ENCODE peak calls at places on chromosomes 4 and X, in four cellular contexts. A, S, V and E are unnamed samples.

GRCh38 chr4:168645933-168646768 is 149.3 kb downstream of the PALLD start:
- DNase-seq in A (no peak), S (no peak), V (no peak), E (no peak)

GRCh38 chr4:48127882-48128394 is 6.1 kb downstream of the TXK start:
- DNase-seq in A (peak), S (peak), V (peak), E (no peak)

GRCh38 chr4:150950657-150951056 is 64.4 kb downstream of the LRBA start:
- DNase-seq in A (no peak), S (no peak), V (no peak), E (no peak)

GRCh38 chr4:156972370-156972980 is 876 bp upstream of the PDGFC start:
- DNase-seq in A (no peak), S (no peak), V (peak), E (no peak)

GRCh38 chr4:82591592-82591991 is 29.8 kb upstream of the TMEM150C start:
- DNase-seq in A (no peak), S (no peak), V (no peak), E (no peak)

GRCh38 chrX:82813671-82814078 is 694.4 kb upstream of the POU3F4 start:
- DNase-seq in A (no peak), S (peak), V (peak), E (no peak)

GRCh38 chr4:88964450-88964849 is 92.5 kb downstream of the FAM13A start:
- DNase-seq in A (no peak), S (peak), V (peak), E (no peak)

GRCh38 chrX:32673193-32673592 is 538.2 kb downstream of the DMD start:
- DNase-seq in A (no peak), S (no peak), V (peak), E (no peak)

GRCh38 chrX:129529685-129530281 is 6.5 kb upstream of the SMARCA1 start:
- DNase-seq in A (no peak), S (no peak), V (peak), E (no peak)

GRCh38 chr4:174058846-174059245 is 224.6 kb downstream of the FBXO8 start:
- DNase-seq in A (no peak), S (no peak), V (no peak), E (no peak)

GRCh38 chr4:119057417-119057816 is 78.2 kb upstream of the MYOZ2 start:
- DNase-seq in A (no peak), S (no peak), V (no peak), E (no peak)

GRCh38 chrX:146243071-146243470 is 425.4 kb downstream of the SLITRK2 start:
- DNase-seq in A (no peak), S (no peak), V (no peak), E (no peak)

GRCh38 chr4:82523179-82523578 is 38.6 kb downstream of the TMEM150C start:
- DNase-seq in A (no peak), S (no peak), V (no peak), E (no peak)

GRCh38 chr4:188387134-188387791 is 248.0 kb downstream of the TRIML1 start:
- DNase-seq in A (no peak), S (no peak), V (peak), E (no peak)

GRCh38 chr4:17657849-17658248 is 43.4 kb downstream of the MED28 start:
- DNase-seq in A (no peak), S (no peak), V (no peak), E (no peak)

GRCh38 chrX:37302569-37302968 is 46.6 kb upstream of the PRRG1 start:
- DNase-seq in A (no peak), S (no peak), V (peak), E (no peak)

GRCh38 chrX:134158821-134159512 is 78.0 kb upstream of the CCDC160 start:
- DNase-seq in A (no peak), S (no peak), V (no peak), E (no peak)

GRCh38 chr4:9996319-9997110 is 24.8 kb downstream of the SLC2A9 start:
- DNase-seq in A (no peak), S (no peak), V (peak), E (no peak)

GRCh38 chrX:97845451-97845850 is 961.7 kb downstream of the RPA4 start:
- DNase-seq in A (no peak), S (no peak), V (no peak), E (no peak)

GRCh38 chrX:19595036-19595435 is 79.7 kb upstream of the MAP3K15 start:
- DNase-seq in A (no peak), S (no peak), V (no peak), E (no peak)

GRCh38 chrX:97267916-97268680 is 384.4 kb downstream of the RPA4 start:
- DNase-seq in A (no peak), S (no peak), V (peak), E (no peak)

GRCh38 chr4:55880652-55881280 is 27.3 kb downstream of the EXOC1 start:
- DNase-seq in A (no peak), S (no peak), V (no peak), E (no peak)

GRCh38 chrX:134374294-134374693 is 85.7 kb upstream of the HPRT1 start:
- DNase-seq in A (no peak), S (no peak), V (no peak), E (no peak)

GRCh38 chrX:6777211-6778002 is 242.5 kb upstream of the VCX3A start:
- DNase-seq in A (no peak), S (no peak), V (no peak), E (no peak)

GRCh38 chrX:34559325-34559724 is 97.8 kb downstream of the TMEM47 start:
- DNase-seq in A (no peak), S (no peak), V (peak), E (no peak)

GRCh38 chr4:39324446-39324845 is 41.7 kb downstream of the RFC1 start:
- DNase-seq in A (no peak), S (no peak), V (no peak), E (no peak)

GRCh38 chrX:39936886-39937770 is 160.6 kb downstream of the BCOR start:
- DNase-seq in A (no peak), S (no peak), V (no peak), E (no peak)

GRCh38 chrX:29044802-29045201 is 457.6 kb downstream of the IL1RAPL1 start:
- DNase-seq in A (no peak), S (no peak), V (peak), E (no peak)

GRCh38 chrX:109826954-109827708 is 94.1 kb upstream of the ACSL4 start:
- DNase-seq in A (no peak), S (peak), V (peak), E (no peak)

GRCh38 chr4:1638272-1638598 is 45.9 kb downstream of the FAM53A start:
- DNase-seq in A (no peak), S (no peak), V (no peak), E (no peak)

GRCh38 chr4:153713840-153714239 is 29.8 kb downstream of the TLR2 start:
- DNase-seq in A (no peak), S (no peak), V (peak), E (no peak)

GRCh38 chrX:96389314-96390048 is 295.2 kb upstream of the DIAPH2 start:
- DNase-seq in A (no peak), S (no peak), V (peak), E (no peak)

DNA sequence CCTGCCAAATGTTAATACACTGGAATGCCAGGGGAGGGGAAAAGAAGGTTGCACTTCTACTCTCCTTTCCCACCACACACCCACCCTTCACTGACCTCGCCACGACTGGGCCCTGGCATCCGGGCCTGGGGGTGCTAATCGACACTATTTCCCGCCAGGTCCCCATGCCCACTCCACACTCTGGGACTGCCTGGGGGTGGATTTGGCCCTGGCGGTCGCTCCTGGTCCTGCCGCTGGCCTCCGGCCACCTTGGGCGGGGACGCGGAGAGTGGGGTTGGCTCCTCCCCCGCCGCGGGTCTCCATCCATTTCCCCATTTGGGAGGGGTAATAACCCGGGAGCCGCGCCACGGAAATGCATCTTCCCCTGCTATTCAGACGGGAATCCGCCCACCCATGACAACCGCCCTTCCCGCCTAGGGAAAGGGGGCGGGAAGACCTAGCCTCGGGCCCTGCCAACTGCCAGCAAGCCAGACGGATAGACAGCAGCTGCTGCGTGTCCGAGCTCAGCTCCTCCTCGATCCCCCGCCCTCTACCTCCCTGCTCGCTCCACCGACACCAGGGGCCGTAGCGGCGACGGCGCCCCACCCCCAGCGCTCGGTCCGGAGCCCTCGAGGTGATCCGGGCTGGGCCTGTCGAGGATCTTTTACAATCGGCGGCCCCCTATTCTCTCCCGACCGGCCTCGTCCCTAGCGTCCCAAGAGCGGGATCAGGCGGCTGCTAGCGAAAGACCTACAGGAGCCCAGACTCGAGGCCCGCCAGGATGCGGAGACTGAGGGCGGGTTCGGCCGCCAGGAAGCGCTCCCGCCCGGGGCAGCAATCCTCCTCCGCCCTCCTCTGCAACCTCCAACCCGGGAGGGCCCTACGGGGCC is 78.0 kb downstream of the RLIM start:
- DNase-seq in A (peak), S (peak), V (peak), E (peak)
- TF ChIP-seq CTCF in A (peak), S (no peak), V (peak), E (peak)

GRCh38 chr4:42646999-42647541 is 9.8 kb downstream of the ATP8A1 start:
- DNase-seq in A (no peak), S (no peak), V (no peak), E (no peak)
- TF ChIP-seq CTCF in A (no peak), S (no peak), V (no peak), E (no peak)

GRCh38 chrX:42715689-42716022 is 62.3 kb downstream of the PPP1R2C start:
- DNase-seq in A (no peak), S (no peak), V (no peak), E (no peak)
- TF ChIP-seq CTCF in A (no peak), S (no peak), V (no peak), E (no peak)

DNA sequence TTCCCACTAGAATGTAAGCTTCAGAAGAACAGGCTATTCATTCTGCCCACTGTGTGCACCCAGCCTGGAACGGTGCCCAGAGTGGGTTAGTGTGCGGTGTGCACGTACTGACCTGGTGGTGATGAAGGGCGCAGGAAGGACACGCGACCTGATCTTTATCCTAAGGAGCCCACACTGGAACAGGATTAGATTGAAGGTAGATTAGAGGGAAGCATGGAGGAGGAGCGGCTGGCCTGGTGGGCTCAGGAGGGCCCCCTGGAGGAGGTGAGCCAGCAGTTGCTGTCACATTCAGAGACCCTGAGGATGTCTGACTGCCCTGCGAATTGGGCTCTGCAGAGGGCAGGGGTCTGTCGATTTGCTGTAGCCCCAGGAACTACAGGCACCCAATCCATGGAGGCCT is 73.1 kb downstream of the HTRA3 start:
- DNase-seq in A (no peak), S (no peak), V (no peak), E (no peak)
- TF ChIP-seq CTCF in A (no peak), S (no peak), V (peak), E (no peak)

GRCh38 chrX:76126851-76127250 is 46.0 kb upstream of the PBDC1 start:
- DNase-seq in A (no peak), S (no peak), V (no peak), E (no peak)

DNA sequence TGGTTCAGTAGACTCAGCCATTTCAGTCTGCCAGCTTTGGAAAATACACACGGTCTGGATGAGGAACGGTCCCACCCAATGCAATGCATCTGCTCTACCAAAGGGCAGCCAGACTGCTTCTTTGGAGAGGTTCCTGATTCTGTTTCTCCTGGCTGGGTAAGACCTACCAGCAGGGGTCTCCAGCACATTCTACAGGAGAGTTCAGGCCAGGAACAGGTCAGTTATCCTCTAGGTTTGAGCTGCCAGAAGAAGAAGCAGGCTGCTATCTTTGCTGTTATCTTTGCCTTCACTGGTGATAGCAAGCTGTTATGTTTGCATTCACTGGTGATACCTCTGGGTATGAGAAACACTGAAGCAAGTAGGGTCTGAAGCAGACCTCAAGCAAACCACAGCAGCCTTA is 45.5 kb upstream of the PBDC1 start:
- DNase-seq in A (no peak), S (no peak), V (no peak), E (no peak)
- TF ChIP-seq CTCF in A (no peak), S (no peak), V (no peak), E (no peak)

DNA sequence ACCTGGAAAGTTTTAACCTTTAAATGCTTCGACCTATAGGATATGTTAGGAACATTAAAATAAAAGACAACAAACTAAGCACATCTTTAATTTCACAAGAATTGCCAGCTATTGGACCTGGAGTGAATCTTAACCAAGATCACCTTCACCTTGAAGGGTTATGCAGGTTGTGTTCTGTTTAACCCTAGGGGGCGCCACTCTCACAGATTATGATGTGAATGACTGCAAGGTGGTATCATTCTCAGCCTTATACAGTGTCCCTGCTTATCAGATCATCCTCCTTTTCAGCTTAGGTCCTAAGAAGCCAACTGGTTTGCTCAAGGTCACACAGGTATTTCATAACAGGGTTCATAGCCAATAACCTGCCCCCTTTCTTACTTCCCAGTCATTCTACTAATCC is 23.5 kb downstream of the INTS6L start:
- DNase-seq in A (no peak), S (no peak), V (no peak), E (no peak)
- TF ChIP-seq CTCF in A (no peak), S (no peak), V (no peak), E (no peak)

GRCh38 chr4:23083391-23083790 is 390.7 kb downstream of the GBA3 start:
- DNase-seq in A (no peak), S (no peak), V (no peak), E (no peak)

GRCh38 chr4:23085249-23085568 is 392.5 kb downstream of the GBA3 start:
- DNase-seq in A (no peak), S (no peak), V (no peak), E (no peak)

DNA sequence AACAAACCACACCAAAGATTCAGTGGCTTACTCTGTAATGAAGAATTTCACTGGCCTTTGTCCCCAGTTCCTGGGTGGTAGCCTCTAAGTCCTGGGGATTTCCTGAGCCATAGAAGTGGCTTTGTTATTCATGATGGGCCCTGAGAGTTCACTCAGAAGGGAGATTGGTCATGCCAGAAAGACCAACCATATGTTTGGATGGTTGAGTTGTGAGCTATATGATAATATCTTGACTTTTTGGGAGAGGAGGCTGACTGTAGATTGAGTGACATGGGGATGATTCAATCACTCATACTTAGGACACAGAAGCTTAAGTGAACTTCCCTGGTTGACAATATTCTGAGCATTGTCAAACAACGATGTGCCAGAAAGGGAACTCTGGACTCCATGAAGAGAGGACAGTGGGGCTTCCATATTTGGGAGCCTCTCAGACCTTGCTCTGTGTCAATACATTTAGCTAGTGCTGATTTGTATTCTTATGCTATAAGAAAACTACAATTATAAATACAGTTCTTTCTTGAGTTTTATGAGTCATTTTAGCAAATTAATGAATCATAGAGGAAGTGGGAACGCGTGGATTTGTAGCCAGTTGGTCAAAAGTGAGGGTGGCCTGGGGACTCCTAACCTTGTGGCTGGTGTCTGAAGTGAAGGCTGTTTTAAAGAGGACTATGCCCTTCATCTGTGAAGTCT is 392.0 kb downstream of the GBA3 start:
- DNase-seq in A (no peak), S (no peak), V (no peak), E (no peak)
- TF ChIP-seq CTCF in A (no peak), S (no peak), V (no peak), E (no peak)

GRCh38 chr4:101086801-101087586 is 260.3 kb downstream of the PPP3CA start:
- DNase-seq in A (no peak), S (no peak), V (no peak), E (no peak)
- TF ChIP-seq CTCF in A (no peak), S (no peak), V (peak), E (no peak)